ENCODE peak calls at places on chromosome 3, in five cellular contexts. E is WERI-Rb-1, Z is HFF-Myc, G is thoracic aorta, K is brain microvascular endothelial cell. X is an unnamed sample.

GRCh38 chr3:52299247-52299657 is 11.6 kb downstream of the GLYCTK start:
- DNase-seq in E (no peak), Z (no peak), G (no peak), K (no peak), X (no peak)

GRCh38 chr3:127951276-127951675 is 36.2 kb downstream of the KBTBD12 start:
- DNase-seq in E (no peak), Z (no peak), G (no peak), K (peak; percentile 32), X (peak; percentile 23)

GRCh38 chr3:43766672-43767465 is 76.1 kb downstream of the ABHD5 start:
- DNase-seq in E (no peak), Z (no peak), G (no peak), K (peak; percentile 34), X (no peak)

GRCh38 chr3:8482960-8483665 is 18.5 kb upstream of the LMCD1 start:
- DNase-seq in E (no peak), Z (peak; percentile 73), G (peak; percentile 70), K (peak; percentile 96), X (peak; percentile 96)

GRCh38 chr3:175378348-175378747 is 519.2 kb downstream of the NAALADL2 start:
- DNase-seq in E (no peak), Z (no peak), G (no peak), K (no peak), X (no peak)

GRCh38 chr3:46729038-46729437 is 11.4 kb upstream of the PRSS50 start:
- DNase-seq in E (no peak), Z (no peak), G (no peak), K (no peak), X (no peak)

GRCh38 chr3:56826831-56827722 is 25.3 kb upstream of the ARHGEF3 start:
- DNase-seq in E (peak; percentile 59), Z (no peak), G (no peak), K (no peak), X (no peak)

GRCh38 chr3:196620228-196620627 is 19.3 kb upstream of the NRROS start:
- DNase-seq in E (peak; percentile 7), Z (no peak), G (no peak), K (peak; percentile 45), X (no peak)

GRCh38 chr3:76369170-76369569 is 583.8 kb upstream of the ZNF717 start:
- DNase-seq in E (no peak), Z (no peak), G (no peak), K (peak; percentile 48), X (no peak)

GRCh38 chr3:24963762-24964625 is 464.1 kb upstream of the RARB start:
- DNase-seq in E (no peak), Z (no peak), G (no peak), K (peak; percentile 41), X (no peak)

GRCh38 chr3:45252833-45253232 is 26.7 kb upstream of the TMEM158 start:
- DNase-seq in E (no peak), Z (no peak), G (no peak), K (no peak), X (no peak)

GRCh38 chr3:46215810-46216414 is 7.8 kb upstream of the CCR1 start:
- DNase-seq in E (no peak), Z (no peak), G (no peak), K (peak; percentile 4), X (no peak)

GRCh38 chr3:49199244-49199899 is 28.0 kb downstream of the KLHDC8B start:
- DNase-seq in E (no peak), Z (no peak), G (peak; percentile 64), K (peak; percentile 95), X (peak; percentile 54)

GRCh38 chr3:134682196-134682880 is 31.5 kb upstream of the KY start:
- DNase-seq in E (no peak), Z (no peak), G (no peak), K (peak; percentile 34), X (peak; percentile 9)

GRCh38 chr3:174857301-174857700 is 1.8 kb upstream of the NAALADL2 start:
- DNase-seq in E (no peak), Z (no peak), G (no peak), K (no peak), X (no peak)

GRCh38 chr3:86921981-86922680 is 68.8 kb downstream of the VGLL3 start:
- DNase-seq in E (no peak), Z (no peak), G (no peak), K (no peak), X (no peak)

GRCh38 chr3:49805367-49805782 is 2.3 kb downstream of the INKA1 start:
- DNase-seq in E (no peak), Z (peak; percentile 64), G (peak; percentile 74), K (peak; percentile 45), X (no peak)

GRCh38 chr3:120040813-120041377 is 53.4 kb downstream of the GSK3B start:
- DNase-seq in E (no peak), Z (no peak), G (no peak), K (no peak), X (no peak)

GRCh38 chr3:189132125-189132744 is 39.5 kb upstream of the TPRG1 start:
- DNase-seq in E (no peak), Z (peak; percentile 69), G (peak; percentile 6), K (peak; percentile 92), X (peak; percentile 62)

GRCh38 chr3:177035678-177036077 is 161.6 kb downstream of the TBL1XR1 start:
- DNase-seq in E (no peak), Z (no peak), G (no peak), K (no peak), X (no peak)

GRCh38 chr3:43522702-43523362 is 99.0 kb downstream of the ANO10 start:
- DNase-seq in E (no peak), Z (no peak), G (no peak), K (no peak), X (no peak)

GRCh38 chr3:27310693-27311092 is 58.5 kb downstream of the NEK10 start:
- DNase-seq in E (no peak), Z (no peak), G (no peak), K (peak; percentile 4), X (no peak)

GRCh38 chr3:191085091-191085490 is 114.0 kb upstream of the OSTN start:
- DNase-seq in E (no peak), Z (no peak), G (no peak), K (no peak), X (no peak)

GRCh38 chr3:72338082-72338941 is 509.9 kb downstream of the SHQ1 start:
- DNase-seq in E (no peak), Z (no peak), G (no peak), K (peak; percentile 74), X (no peak)

GRCh38 chr3:119856695-119857094 is 74.8 kb downstream of the NR1I2 start:
- DNase-seq in E (no peak), Z (no peak), G (no peak), K (no peak), X (no peak)

GRCh38 chr3:45446706-45447105 is 58.3 kb downstream of the LARS2 start:
- DNase-seq in E (no peak), Z (no peak), G (no peak), K (no peak), X (no peak)

GRCh38 chr3:51099794-51100542 is 285.1 kb upstream of the MANF start:
- DNase-seq in E (peak; percentile 76), Z (peak; percentile 32), G (no peak), K (peak; percentile 54), X (peak; percentile 14)

GRCh38 chr3:47658444-47658843 is 79.8 kb upstream of the CSPG5 start:
- DNase-seq in E (no peak), Z (no peak), G (no peak), K (no peak), X (no peak)

GRCh38 chr3:377158-377561 is 180.6 kb downstream of the CHL1 start:
- DNase-seq in E (no peak), Z (no peak), G (no peak), K (no peak), X (no peak)

GRCh38 chr3:107884719-107885460 is 205.9 kb downstream of the CD47 start:
- DNase-seq in E (no peak), Z (peak; percentile 77), G (no peak), K (no peak), X (peak; percentile 18)

GRCh38 chr3:162538466-162538865 is 1041.9 kb downstream of the OTOL1 start:
- DNase-seq in E (peak; percentile 21), Z (peak; percentile 56), G (no peak), K (no peak), X (no peak)

GRCh38 chr3:71269896-71270295 is 313.6 kb downstream of the FOXP1 start:
- DNase-seq in E (no peak), Z (no peak), G (no peak), K (no peak), X (no peak)

GRCh38 chr3:53885239-53885638 is 3.3 kb upstream of the ACTR8 start:
- DNase-seq in E (no peak), Z (no peak), G (no peak), K (peak; percentile 27), X (no peak)

GRCh38 chr3:13655074-13655913 is 106.4 kb downstream of the FBLN2 start:
- DNase-seq in E (peak; percentile 62), Z (no peak), G (no peak), K (no peak), X (no peak)
- TF ChIP-seq CTCF in E (peak; percentile 76), Z (peak; percentile 12), G (no peak), K (peak; percentile 24), X (no peak)

GRCh38 chr3:59499954-59500353 is 450.1 kb upstream of the CFAP20DC start:
- DNase-seq in E (no peak), Z (no peak), G (no peak), K (no peak), X (no peak)
- TF ChIP-seq CTCF in E (no peak), Z (no peak), G (no peak), K (no peak), X (no peak)

DNA sequence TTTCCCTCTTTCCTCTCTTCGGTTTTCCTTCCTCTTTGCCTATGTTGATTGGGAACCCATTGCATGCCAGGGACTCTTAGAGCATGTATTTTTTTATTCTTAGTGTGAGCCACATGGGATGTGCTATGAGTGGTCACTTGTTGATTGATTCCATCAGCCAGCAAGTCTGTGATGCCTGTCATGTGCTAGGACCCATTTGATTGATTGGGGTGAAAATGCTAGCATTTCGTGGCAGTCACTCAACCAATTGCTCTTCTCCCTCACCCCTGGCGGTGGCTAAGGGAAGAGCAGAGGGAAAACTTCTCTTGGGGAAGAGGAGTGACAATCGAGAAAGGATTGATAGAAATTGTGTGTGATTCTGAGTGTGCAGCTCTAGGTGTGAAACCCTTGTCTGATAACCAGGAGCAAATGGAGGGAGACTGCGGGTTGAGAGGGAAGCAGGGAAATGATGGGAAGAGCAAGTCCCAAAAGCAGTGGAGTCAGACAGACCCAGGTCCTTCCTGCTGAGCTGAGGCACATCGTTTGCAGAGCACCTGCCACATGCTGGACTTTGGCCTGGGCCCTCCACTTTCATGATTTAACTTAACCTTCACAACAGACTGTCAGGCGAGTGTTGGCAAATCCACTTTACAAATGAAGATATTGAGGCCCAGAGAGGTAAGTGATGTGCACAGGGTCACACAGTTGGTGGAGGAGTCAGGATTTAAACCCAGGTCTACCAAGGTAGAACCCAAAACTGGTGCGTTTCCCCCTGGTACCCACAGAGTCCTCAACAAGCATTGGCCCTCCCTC is 40.0 kb downstream of the SLC6A11 start:
- DNase-seq in E (no peak), Z (no peak), G (no peak), K (no peak), X (no peak)
- TF ChIP-seq CTCF in E (no peak), Z (peak; percentile 50), G (no peak), K (peak; percentile 59), X (peak; percentile 17)

GRCh38 chr3:4978259-4978965 is 825 bp upstream of the BHLHE40 start:
- DNase-seq in E (peak; percentile 97), Z (peak; percentile 79), G (peak; percentile 97), K (peak; percentile 98), X (peak; percentile 94)

GRCh38 chr3:4978966-4979400 is 254 bp upstream of the BHLHE40 start:
- DNase-seq in E (peak; percentile 94), Z (no peak), G (peak; percentile 92), K (peak; percentile 99), X (no peak)

GRCh38 chr3:4977889-4978258 is 1.4 kb upstream of the BHLHE40 start:
- DNase-seq in E (no peak), Z (no peak), G (no peak), K (no peak), X (no peak)

GRCh38 chr3:4976109-4976508 is 3.1 kb upstream of the BHLHE40 start:
- DNase-seq in E (peak; percentile 81), Z (no peak), G (no peak), K (peak; percentile 74), X (no peak)

GRCh38 chr3:4977001-4977888 is 2.0 kb upstream of the BHLHE40 start:
- DNase-seq in E (peak; percentile 77), Z (no peak), G (peak; percentile 78), K (peak; percentile 92), X (no peak)
- TF ChIP-seq CTCF in E (no peak), Z (peak; percentile 7), G (no peak), K (peak; percentile 50), X (no peak)

X was measured in kidney epithelial cell.